ENCODE peak calls at places on chromosomes 6 and 20, in eight cellular contexts. V, X, E, D, W, S, Z and Q are unnamed samples.

GRCh38 chr6:148339766-148340165 is 2.9 kb upstream of the SASH1 start:
- DNase-seq in D (no peak), X (no peak), V (no peak), E (no peak), W (no peak), S (no peak), Z (no peak), Q (no peak)

GRCh38 chr20:3995749-3996305 is 19.5 kb downstream of the RNF24 start:
- DNase-seq in Z (no peak), D (no peak), E (no peak), W (no peak), X (no peak), S (no peak), V (no peak), Q (no peak)

GRCh38 chr6:145814035-145814500 is 527 bp downstream of the FBXO30 start:
- DNase-seq in E (peak), X (peak), D (no peak), S (peak), Z (peak), W (peak), V (peak), Q (peak)

GRCh38 chr6:49550413-49551125 is at the start of gene C6orf141:
- DNase-seq in D (no peak), E (no peak), W (peak), Z (peak), V (no peak), X (peak), S (no peak), Q (peak)

GRCh38 chr20:2240835-2241234 is 55.0 kb upstream of the TGM3 start:
- DNase-seq in Z (no peak), X (no peak), W (no peak), V (no peak), E (no peak), S (no peak), D (no peak), Q (no peak)

GRCh38 chr20:29876911-29877285 is 1380.6 kb upstream of the DEFB115 start:
- DNase-seq in W (no peak), X (no peak), E (no peak), D (no peak), Z (no peak), S (no peak), V (no peak), Q (no peak)

GRCh38 chr6:109872968-109873545 is 105.1 kb upstream of the GPR6 start:
- DNase-seq in D (no peak), V (no peak), X (no peak), Z (no peak), W (no peak), E (no peak), S (no peak), Q (no peak)

GRCh38 chr20:60728705-60729104 is 523.4 kb upstream of the CDH4 start:
- DNase-seq in Z (no peak), X (no peak), W (no peak), V (no peak), S (no peak), E (no peak), D (no peak), Q (no peak)

GRCh38 chr20:52142801-52143200 is 48.8 kb downstream of the ZFP64 start:
- DNase-seq in E (no peak), Z (no peak), D (no peak), V (no peak), S (no peak), X (no peak), W (no peak), Q (no peak)

GRCh38 chr20:10982692-10983091 is 308.9 kb upstream of the JAG1 start:
- DNase-seq in Z (no peak), S (peak), V (no peak), E (no peak), D (peak), W (peak), X (peak), Q (no peak)

GRCh38 chr6:1131285-1132079 is 180.4 kb upstream of the FOXQ1 start:
- DNase-seq in D (peak), V (no peak), Z (no peak), X (no peak), W (no peak), E (no peak), S (no peak), Q (no peak)

GRCh38 chr6:41100871-41101287 is 28.1 kb downstream of the NFYA start:
- DNase-seq in Z (peak), X (peak), W (no peak), D (no peak), E (no peak), S (peak), V (no peak), Q (no peak)

GRCh38 chr6:153208706-153209105 is 77.6 kb upstream of the RGS17 start:
- DNase-seq in V (no peak), W (no peak), Z (no peak), X (no peak), D (no peak), E (no peak), S (no peak), Q (no peak)

GRCh38 chr6:152557502-152557901 is 79.7 kb downstream of the SYNE1 start:
- DNase-seq in W (no peak), D (no peak), E (no peak), V (no peak), Z (no peak), S (no peak), X (no peak), Q (no peak)

GRCh38 chr6:44057931-44058616 is 69.2 kb downstream of the MRPL14 start:
- DNase-seq in E (no peak), S (no peak), D (no peak), V (no peak), W (no peak), X (no peak), Z (no peak), Q (no peak)

GRCh38 chr6:128932061-128932460 is 49.1 kb downstream of the LAMA2 start:
- DNase-seq in W (no peak), Z (no peak), V (no peak), E (no peak), S (no peak), D (peak), X (peak), Q (no peak)

GRCh38 chr6:19325335-19325789 is 511.8 kb upstream of the ID4 start:
- DNase-seq in D (peak), X (no peak), Z (no peak), E (no peak), W (no peak), S (no peak), V (no peak), Q (no peak)

GRCh38 chr20:23773579-23773978 is 22.8 kb upstream of the CST1 start:
- DNase-seq in D (no peak), S (no peak), E (no peak), Z (no peak), X (no peak), W (no peak), V (no peak), Q (no peak)

GRCh38 chr6:31615748-31616147 is 714 bp downstream of the AIF1 start:
- DNase-seq in Z (no peak), S (no peak), E (no peak), W (no peak), D (no peak), V (no peak), X (no peak), Q (peak)

GRCh38 chr20:10519361-10520048 is 84.4 kb downstream of the SLX4IP start:
- DNase-seq in X (no peak), D (peak), V (no peak), W (no peak), Z (no peak), S (no peak), E (no peak), Q (no peak)

GRCh38 chr20:13276945-13277582 is 56.0 kb downstream of the ISM1 start:
- DNase-seq in D (no peak), V (no peak), W (no peak), Z (no peak), E (no peak), X (peak), S (no peak), Q (no peak)

GRCh38 chr6:144909753-144910280 is 624.7 kb downstream of the UTRN start:
- DNase-seq in S (no peak), W (no peak), Z (no peak), D (peak), X (peak), V (no peak), E (no peak), Q (no peak)

GRCh38 chr20:44884907-44885391 is 556 bp upstream of the YWHAB start:
- DNase-seq in W (no peak), D (no peak), E (no peak), V (no peak), S (no peak), Z (no peak), X (no peak), Q (no peak)

GRCh38 chr20:37914672-37915433 is 11.9 kb downstream of the VSTM2L start:
- DNase-seq in Z (peak), D (no peak), X (peak), S (no peak), E (no peak), W (no peak), V (no peak), Q (no peak)

GRCh38 chr20:6819599-6819998 is 52.1 kb downstream of the BMP2 start:
- DNase-seq in X (peak), D (peak), E (no peak), W (no peak), S (no peak), Z (no peak), V (no peak), Q (no peak)

GRCh38 chr6:124670801-124671200 is 291.4 kb upstream of the RNF217 start:
- DNase-seq in D (no peak), Z (no peak), W (no peak), S (no peak), E (peak), X (no peak), V (no peak), Q (no peak)

GRCh38 chr20:34863421-34863965 is 9.2 kb downstream of the GGT7 start:
- DNase-seq in Z (peak), W (no peak), E (no peak), D (no peak), X (no peak), V (no peak), S (no peak), Q (no peak)

GRCh38 chr6:134063966-134064445 is 11.6 kb upstream of the SLC2A12 start:
- DNase-seq in S (peak), V (no peak), D (peak), Z (peak), E (peak), W (peak), X (peak), Q (peak)